ENCODE peak calls at places on chromosome 4, in nine cellular contexts. One of them, this sample, is unnamed.

GRCh38 chr4:2671267-2671895 is 84.8 kb downstream of the TNIP2 start:
- DNase-seq in left cardiac atrium: no peak
- DNase-seq in naive thymus-derived CD8-positive, alpha-beta T cell: no peak
- DNase-seq in activated naive CD8-positive, alpha-beta T cell treated with anti-CD3 and anti-CD28 coated beads for 36 hours: no peak
- DNase-seq in adrenal gland: peak
- DNase-seq in stimulated activated naive CD8-positive, alpha-beta T cell treated with anti-CD3 and anti-CD28 coated beads, Interleukin-15, Interleukin-2, amounts not matched to agents 100 U/mL and 50 U/mL, for 24 hours: no peak
- DNase-seq in pons: peak
- DNase-seq in kidney epithelial cell: peak
- DNase-seq in AG04450: no peak
- DNase-seq in this sample: no peak

GRCh38 chr4:8507624-8508023 is 67.0 kb downstream of the TRMT44 start:
- DNase-seq in activated naive CD8-positive, alpha-beta T cell treated with anti-CD3 and anti-CD28 coated beads for 36 hours: no peak
- DNase-seq in adrenal gland: no peak
- DNase-seq in naive thymus-derived CD8-positive, alpha-beta T cell: no peak
- DNase-seq in kidney epithelial cell: no peak
- DNase-seq in left cardiac atrium: no peak
- DNase-seq in pons: no peak
- DNase-seq in stimulated activated naive CD8-positive, alpha-beta T cell treated with anti-CD3 and anti-CD28 coated beads, Interleukin-15, Interleukin-2, amounts not matched to agents 100 U/mL and 50 U/mL, for 24 hours: no peak
- DNase-seq in AG04450: no peak
- DNase-seq in this sample: no peak

GRCh38 chr4:109658871-109659410 is 44.3 kb downstream of the CASP6 start:
- DNase-seq in AG04450: no peak
- DNase-seq in stimulated activated naive CD8-positive, alpha-beta T cell treated with anti-CD3 and anti-CD28 coated beads, Interleukin-15, Interleukin-2, amounts not matched to agents 100 U/mL and 50 U/mL, for 24 hours: no peak
- DNase-seq in left cardiac atrium: no peak
- DNase-seq in pons: peak
- DNase-seq in kidney epithelial cell: no peak
- DNase-seq in naive thymus-derived CD8-positive, alpha-beta T cell: peak
- DNase-seq in activated naive CD8-positive, alpha-beta T cell treated with anti-CD3 and anti-CD28 coated beads for 36 hours: no peak
- DNase-seq in adrenal gland: no peak
- DNase-seq in this sample: no peak

GRCh38 chr4:81839347-81840042 is 367.8 kb upstream of the RASGEF1B start:
- DNase-seq in AG04450: no peak
- DNase-seq in activated naive CD8-positive, alpha-beta T cell treated with anti-CD3 and anti-CD28 coated beads for 36 hours: no peak
- DNase-seq in kidney epithelial cell: peak
- DNase-seq in stimulated activated naive CD8-positive, alpha-beta T cell treated with anti-CD3 and anti-CD28 coated beads, Interleukin-15, Interleukin-2, amounts not matched to agents 100 U/mL and 50 U/mL, for 24 hours: no peak
- DNase-seq in pons: peak
- DNase-seq in naive thymus-derived CD8-positive, alpha-beta T cell: no peak
- DNase-seq in adrenal gland: no peak
- DNase-seq in left cardiac atrium: no peak
- DNase-seq in this sample: no peak

GRCh38 chr4:174262624-174263444 is 20.6 kb downstream of the FBXO8 start:
- DNase-seq in pons: no peak
- DNase-seq in adrenal gland: no peak
- DNase-seq in naive thymus-derived CD8-positive, alpha-beta T cell: no peak
- DNase-seq in AG04450: no peak
- DNase-seq in stimulated activated naive CD8-positive, alpha-beta T cell treated with anti-CD3 and anti-CD28 coated beads, Interleukin-15, Interleukin-2, amounts not matched to agents 100 U/mL and 50 U/mL, for 24 hours: no peak
- DNase-seq in left cardiac atrium: no peak
- DNase-seq in activated naive CD8-positive, alpha-beta T cell treated with anti-CD3 and anti-CD28 coated beads for 36 hours: no peak
- DNase-seq in kidney epithelial cell: no peak
- DNase-seq in this sample: no peak

GRCh38 chr4:75545526-75545925 is 10.3 kb upstream of the ODAPH start:
- DNase-seq in activated naive CD8-positive, alpha-beta T cell treated with anti-CD3 and anti-CD28 coated beads for 36 hours: no peak
- DNase-seq in kidney epithelial cell: no peak
- DNase-seq in pons: no peak
- DNase-seq in AG04450: no peak
- DNase-seq in left cardiac atrium: no peak
- DNase-seq in adrenal gland: no peak
- DNase-seq in stimulated activated naive CD8-positive, alpha-beta T cell treated with anti-CD3 and anti-CD28 coated beads, Interleukin-15, Interleukin-2, amounts not matched to agents 100 U/mL and 50 U/mL, for 24 hours: no peak
- DNase-seq in naive thymus-derived CD8-positive, alpha-beta T cell: no peak
- DNase-seq in this sample: no peak

GRCh38 chr4:45569619-45570018 is 554.2 kb downstream of the GABRG1 start:
- DNase-seq in adrenal gland: no peak
- DNase-seq in pons: no peak
- DNase-seq in naive thymus-derived CD8-positive, alpha-beta T cell: no peak
- DNase-seq in kidney epithelial cell: no peak
- DNase-seq in AG04450: no peak
- DNase-seq in activated naive CD8-positive, alpha-beta T cell treated with anti-CD3 and anti-CD28 coated beads for 36 hours: no peak
- DNase-seq in left cardiac atrium: no peak
- DNase-seq in stimulated activated naive CD8-positive, alpha-beta T cell treated with anti-CD3 and anti-CD28 coated beads, Interleukin-15, Interleukin-2, amounts not matched to agents 100 U/mL and 50 U/mL, for 24 hours: no peak
- DNase-seq in this sample: no peak

GRCh38 chr4:48939785-48940184 is 33.2 kb upstream of the OCIAD2 start:
- DNase-seq in naive thymus-derived CD8-positive, alpha-beta T cell: no peak
- DNase-seq in pons: no peak
- DNase-seq in left cardiac atrium: no peak
- DNase-seq in stimulated activated naive CD8-positive, alpha-beta T cell treated with anti-CD3 and anti-CD28 coated beads, Interleukin-15, Interleukin-2, amounts not matched to agents 100 U/mL and 50 U/mL, for 24 hours: no peak
- DNase-seq in AG04450: peak
- DNase-seq in activated naive CD8-positive, alpha-beta T cell treated with anti-CD3 and anti-CD28 coated beads for 36 hours: no peak
- DNase-seq in kidney epithelial cell: peak
- DNase-seq in adrenal gland: peak
- DNase-seq in this sample: no peak

GRCh38 chr4:138992676-138993075 is 22.9 kb upstream of the NOCT start:
- DNase-seq in adrenal gland: no peak
- DNase-seq in pons: no peak
- DNase-seq in kidney epithelial cell: no peak
- DNase-seq in activated naive CD8-positive, alpha-beta T cell treated with anti-CD3 and anti-CD28 coated beads for 36 hours: no peak
- DNase-seq in naive thymus-derived CD8-positive, alpha-beta T cell: no peak
- DNase-seq in left cardiac atrium: no peak
- DNase-seq in AG04450: no peak
- DNase-seq in stimulated activated naive CD8-positive, alpha-beta T cell treated with anti-CD3 and anti-CD28 coated beads, Interleukin-15, Interleukin-2, amounts not matched to agents 100 U/mL and 50 U/mL, for 24 hours: no peak
- DNase-seq in this sample: no peak

GRCh38 chr4:88382621-88383020 is 4.0 kb downstream of the HERC6 start:
- DNase-seq in pons: no peak
- DNase-seq in stimulated activated naive CD8-positive, alpha-beta T cell treated with anti-CD3 and anti-CD28 coated beads, Interleukin-15, Interleukin-2, amounts not matched to agents 100 U/mL and 50 U/mL, for 24 hours: peak
- DNase-seq in naive thymus-derived CD8-positive, alpha-beta T cell: peak
- DNase-seq in left cardiac atrium: no peak
- DNase-seq in adrenal gland: no peak
- DNase-seq in kidney epithelial cell: no peak
- DNase-seq in activated naive CD8-positive, alpha-beta T cell treated with anti-CD3 and anti-CD28 coated beads for 36 hours: peak
- DNase-seq in AG04450: no peak
- DNase-seq in this sample: no peak

GRCh38 chr4:104490096-104490769 is 4.5 kb downstream of the CXXC4 start:
- DNase-seq in stimulated activated naive CD8-positive, alpha-beta T cell treated with anti-CD3 and anti-CD28 coated beads, Interleukin-15, Interleukin-2, amounts not matched to agents 100 U/mL and 50 U/mL, for 24 hours: peak
- DNase-seq in activated naive CD8-positive, alpha-beta T cell treated with anti-CD3 and anti-CD28 coated beads for 36 hours: peak
- DNase-seq in naive thymus-derived CD8-positive, alpha-beta T cell: no peak
- DNase-seq in kidney epithelial cell: no peak
- DNase-seq in left cardiac atrium: no peak
- DNase-seq in adrenal gland: no peak
- DNase-seq in AG04450: no peak
- DNase-seq in pons: peak
- DNase-seq in this sample: peak

GRCh38 chr4:168781341-168781740 is 228.7 kb downstream of the CBR4 start:
- DNase-seq in pons: no peak
- DNase-seq in adrenal gland: no peak
- DNase-seq in stimulated activated naive CD8-positive, alpha-beta T cell treated with anti-CD3 and anti-CD28 coated beads, Interleukin-15, Interleukin-2, amounts not matched to agents 100 U/mL and 50 U/mL, for 24 hours: no peak
- DNase-seq in activated naive CD8-positive, alpha-beta T cell treated with anti-CD3 and anti-CD28 coated beads for 36 hours: no peak
- DNase-seq in left cardiac atrium: no peak
- DNase-seq in AG04450: no peak
- DNase-seq in kidney epithelial cell: no peak
- DNase-seq in naive thymus-derived CD8-positive, alpha-beta T cell: no peak
- DNase-seq in this sample: no peak

GRCh38 chr4:153438916-153439756 is 27.0 kb upstream of the TMEM131L start:
- DNase-seq in activated naive CD8-positive, alpha-beta T cell treated with anti-CD3 and anti-CD28 coated beads for 36 hours: peak
- DNase-seq in kidney epithelial cell: no peak
- DNase-seq in naive thymus-derived CD8-positive, alpha-beta T cell: peak
- DNase-seq in left cardiac atrium: no peak
- DNase-seq in AG04450: no peak
- DNase-seq in adrenal gland: no peak
- DNase-seq in stimulated activated naive CD8-positive, alpha-beta T cell treated with anti-CD3 and anti-CD28 coated beads, Interleukin-15, Interleukin-2, amounts not matched to agents 100 U/mL and 50 U/mL, for 24 hours: peak
- DNase-seq in pons: no peak
- DNase-seq in this sample: no peak

GRCh38 chr4:88104902-88105610 is 53.4 kb downstream of the ABCG2 start:
- DNase-seq in naive thymus-derived CD8-positive, alpha-beta T cell: no peak
- DNase-seq in AG04450: peak
- DNase-seq in adrenal gland: no peak
- DNase-seq in kidney epithelial cell: peak
- DNase-seq in stimulated activated naive CD8-positive, alpha-beta T cell treated with anti-CD3 and anti-CD28 coated beads, Interleukin-15, Interleukin-2, amounts not matched to agents 100 U/mL and 50 U/mL, for 24 hours: no peak
- DNase-seq in activated naive CD8-positive, alpha-beta T cell treated with anti-CD3 and anti-CD28 coated beads for 36 hours: no peak
- DNase-seq in pons: no peak
- DNase-seq in left cardiac atrium: no peak
- DNase-seq in this sample: no peak

GRCh38 chr4:48017108-48017527 is 546 bp downstream of the NIPAL1 start:
- DNase-seq in left cardiac atrium: peak
- DNase-seq in pons: no peak
- DNase-seq in adrenal gland: peak
- DNase-seq in AG04450: no peak
- DNase-seq in naive thymus-derived CD8-positive, alpha-beta T cell: peak
- DNase-seq in stimulated activated naive CD8-positive, alpha-beta T cell treated with anti-CD3 and anti-CD28 coated beads, Interleukin-15, Interleukin-2, amounts not matched to agents 100 U/mL and 50 U/mL, for 24 hours: peak
- DNase-seq in kidney epithelial cell: peak
- DNase-seq in activated naive CD8-positive, alpha-beta T cell treated with anti-CD3 and anti-CD28 coated beads for 36 hours: peak
- DNase-seq in this sample: peak

GRCh38 chr4:93168053-93168452 is 660.5 kb upstream of the ATOH1 start:
- DNase-seq in kidney epithelial cell: no peak
- DNase-seq in left cardiac atrium: no peak
- DNase-seq in AG04450: no peak
- DNase-seq in activated naive CD8-positive, alpha-beta T cell treated with anti-CD3 and anti-CD28 coated beads for 36 hours: no peak
- DNase-seq in naive thymus-derived CD8-positive, alpha-beta T cell: no peak
- DNase-seq in pons: no peak
- DNase-seq in adrenal gland: no peak
- DNase-seq in stimulated activated naive CD8-positive, alpha-beta T cell treated with anti-CD3 and anti-CD28 coated beads, Interleukin-15, Interleukin-2, amounts not matched to agents 100 U/mL and 50 U/mL, for 24 hours: no peak
- DNase-seq in this sample: no peak

GRCh38 chr4:168722391-168722790 is 225.5 kb downstream of the PALLD start:
- DNase-seq in adrenal gland: no peak
- DNase-seq in left cardiac atrium: no peak
- DNase-seq in activated naive CD8-positive, alpha-beta T cell treated with anti-CD3 and anti-CD28 coated beads for 36 hours: no peak
- DNase-seq in kidney epithelial cell: no peak
- DNase-seq in AG04450: no peak
- DNase-seq in naive thymus-derived CD8-positive, alpha-beta T cell: no peak
- DNase-seq in stimulated activated naive CD8-positive, alpha-beta T cell treated with anti-CD3 and anti-CD28 coated beads, Interleukin-15, Interleukin-2, amounts not matched to agents 100 U/mL and 50 U/mL, for 24 hours: no peak
- DNase-seq in pons: no peak
- DNase-seq in this sample: no peak

GRCh38 chr4:99715286-99715685 is 57.7 kb upstream of the C4orf54 start:
- DNase-seq in AG04450: no peak
- DNase-seq in kidney epithelial cell: no peak
- DNase-seq in stimulated activated naive CD8-positive, alpha-beta T cell treated with anti-CD3 and anti-CD28 coated beads, Interleukin-15, Interleukin-2, amounts not matched to agents 100 U/mL and 50 U/mL, for 24 hours: no peak
- DNase-seq in adrenal gland: no peak
- DNase-seq in activated naive CD8-positive, alpha-beta T cell treated with anti-CD3 and anti-CD28 coated beads for 36 hours: no peak
- DNase-seq in naive thymus-derived CD8-positive, alpha-beta T cell: no peak
- DNase-seq in pons: no peak
- DNase-seq in left cardiac atrium: no peak
- DNase-seq in this sample: no peak

GRCh38 chr4:172362569-172362968 is 549.4 kb downstream of the GALNTL6 start:
- DNase-seq in left cardiac atrium: no peak
- DNase-seq in AG04450: no peak
- DNase-seq in kidney epithelial cell: no peak
- DNase-seq in stimulated activated naive CD8-positive, alpha-beta T cell treated with anti-CD3 and anti-CD28 coated beads, Interleukin-15, Interleukin-2, amounts not matched to agents 100 U/mL and 50 U/mL, for 24 hours: no peak
- DNase-seq in adrenal gland: no peak
- DNase-seq in activated naive CD8-positive, alpha-beta T cell treated with anti-CD3 and anti-CD28 coated beads for 36 hours: no peak
- DNase-seq in naive thymus-derived CD8-positive, alpha-beta T cell: no peak
- DNase-seq in pons: no peak
- DNase-seq in this sample: no peak

GRCh38 chr4:148355442-148356123 is 86.6 kb downstream of the NR3C2 start:
- DNase-seq in kidney epithelial cell: no peak
- DNase-seq in pons: no peak
- DNase-seq in naive thymus-derived CD8-positive, alpha-beta T cell: no peak
- DNase-seq in AG04450: no peak
- DNase-seq in activated naive CD8-positive, alpha-beta T cell treated with anti-CD3 and anti-CD28 coated beads for 36 hours: no peak
- DNase-seq in adrenal gland: no peak
- DNase-seq in left cardiac atrium: peak
- DNase-seq in stimulated activated naive CD8-positive, alpha-beta T cell treated with anti-CD3 and anti-CD28 coated beads, Interleukin-15, Interleukin-2, amounts not matched to agents 100 U/mL and 50 U/mL, for 24 hours: no peak
- DNase-seq in this sample: no peak

GRCh38 chr4:132065940-132066495 is 1083.1 kb upstream of the PCDH10 start:
- DNase-seq in stimulated activated naive CD8-positive, alpha-beta T cell treated with anti-CD3 and anti-CD28 coated beads, Interleukin-15, Interleukin-2, amounts not matched to agents 100 U/mL and 50 U/mL, for 24 hours: no peak
- DNase-seq in adrenal gland: no peak
- DNase-seq in activated naive CD8-positive, alpha-beta T cell treated with anti-CD3 and anti-CD28 coated beads for 36 hours: no peak
- DNase-seq in kidney epithelial cell: no peak
- DNase-seq in pons: no peak
- DNase-seq in naive thymus-derived CD8-positive, alpha-beta T cell: no peak
- DNase-seq in left cardiac atrium: no peak
- DNase-seq in AG04450: peak
- DNase-seq in this sample: no peak

GRCh38 chr4:19214591-19214990 is 1037.1 kb upstream of the SLIT2 start:
- DNase-seq in pons: no peak
- DNase-seq in kidney epithelial cell: no peak
- DNase-seq in activated naive CD8-positive, alpha-beta T cell treated with anti-CD3 and anti-CD28 coated beads for 36 hours: no peak
- DNase-seq in naive thymus-derived CD8-positive, alpha-beta T cell: no peak
- DNase-seq in AG04450: no peak
- DNase-seq in left cardiac atrium: no peak
- DNase-seq in adrenal gland: no peak
- DNase-seq in stimulated activated naive CD8-positive, alpha-beta T cell treated with anti-CD3 and anti-CD28 coated beads, Interleukin-15, Interleukin-2, amounts not matched to agents 100 U/mL and 50 U/mL, for 24 hours: no peak
- DNase-seq in this sample: no peak

GRCh38 chr4:158020175-158020574 is 152.7 kb downstream of the GASK1B start:
- DNase-seq in naive thymus-derived CD8-positive, alpha-beta T cell: no peak
- DNase-seq in activated naive CD8-positive, alpha-beta T cell treated with anti-CD3 and anti-CD28 coated beads for 36 hours: no peak
- DNase-seq in stimulated activated naive CD8-positive, alpha-beta T cell treated with anti-CD3 and anti-CD28 coated beads, Interleukin-15, Interleukin-2, amounts not matched to agents 100 U/mL and 50 U/mL, for 24 hours: no peak
- DNase-seq in left cardiac atrium: no peak
- DNase-seq in pons: peak
- DNase-seq in adrenal gland: no peak
- DNase-seq in kidney epithelial cell: peak
- DNase-seq in AG04450: peak
- DNase-seq in this sample: no peak

GRCh38 chr4:56261027-56261426 is 126.3 kb downstream of the AASDH start:
- DNase-seq in left cardiac atrium: no peak
- DNase-seq in kidney epithelial cell: no peak
- DNase-seq in pons: no peak
- DNase-seq in activated naive CD8-positive, alpha-beta T cell treated with anti-CD3 and anti-CD28 coated beads for 36 hours: peak
- DNase-seq in naive thymus-derived CD8-positive, alpha-beta T cell: peak
- DNase-seq in stimulated activated naive CD8-positive, alpha-beta T cell treated with anti-CD3 and anti-CD28 coated beads, Interleukin-15, Interleukin-2, amounts not matched to agents 100 U/mL and 50 U/mL, for 24 hours: peak
- DNase-seq in adrenal gland: no peak
- DNase-seq in AG04450: no peak
- DNase-seq in this sample: no peak

GRCh38 chr4:38733663-38734062 is 49.1 kb downstream of the TLR10 start:
- DNase-seq in naive thymus-derived CD8-positive, alpha-beta T cell: no peak
- DNase-seq in pons: no peak
- DNase-seq in left cardiac atrium: no peak
- DNase-seq in stimulated activated naive CD8-positive, alpha-beta T cell treated with anti-CD3 and anti-CD28 coated beads, Interleukin-15, Interleukin-2, amounts not matched to agents 100 U/mL and 50 U/mL, for 24 hours: no peak
- DNase-seq in AG04450: no peak
- DNase-seq in adrenal gland: no peak
- DNase-seq in kidney epithelial cell: no peak
- DNase-seq in activated naive CD8-positive, alpha-beta T cell treated with anti-CD3 and anti-CD28 coated beads for 36 hours: no peak
- DNase-seq in this sample: no peak

GRCh38 chr4:40874902-40875301 is 125.1 kb downstream of the NSUN7 start:
- DNase-seq in stimulated activated naive CD8-positive, alpha-beta T cell treated with anti-CD3 and anti-CD28 coated beads, Interleukin-15, Interleukin-2, amounts not matched to agents 100 U/mL and 50 U/mL, for 24 hours: no peak
- DNase-seq in left cardiac atrium: no peak
- DNase-seq in pons: no peak
- DNase-seq in kidney epithelial cell: no peak
- DNase-seq in naive thymus-derived CD8-positive, alpha-beta T cell: no peak
- DNase-seq in adrenal gland: no peak
- DNase-seq in activated naive CD8-positive, alpha-beta T cell treated with anti-CD3 and anti-CD28 coated beads for 36 hours: no peak
- DNase-seq in AG04450: no peak
- DNase-seq in this sample: no peak

GRCh38 chr4:140066031-140066930 is 87.7 kb downstream of the MAML3 start:
- DNase-seq in stimulated activated naive CD8-positive, alpha-beta T cell treated with anti-CD3 and anti-CD28 coated beads, Interleukin-15, Interleukin-2, amounts not matched to agents 100 U/mL and 50 U/mL, for 24 hours: no peak
- DNase-seq in kidney epithelial cell: no peak
- DNase-seq in left cardiac atrium: no peak
- DNase-seq in naive thymus-derived CD8-positive, alpha-beta T cell: no peak
- DNase-seq in pons: no peak
- DNase-seq in activated naive CD8-positive, alpha-beta T cell treated with anti-CD3 and anti-CD28 coated beads for 36 hours: no peak
- DNase-seq in adrenal gland: no peak
- DNase-seq in AG04450: no peak
- DNase-seq in this sample: no peak

GRCh38 chr4:174217273-174218126 is 66.0 kb downstream of the FBXO8 start:
- DNase-seq in pons: no peak
- DNase-seq in adrenal gland: peak
- DNase-seq in left cardiac atrium: peak
- DNase-seq in activated naive CD8-positive, alpha-beta T cell treated with anti-CD3 and anti-CD28 coated beads for 36 hours: no peak
- DNase-seq in kidney epithelial cell: no peak
- DNase-seq in naive thymus-derived CD8-positive, alpha-beta T cell: no peak
- DNase-seq in stimulated activated naive CD8-positive, alpha-beta T cell treated with anti-CD3 and anti-CD28 coated beads, Interleukin-15, Interleukin-2, amounts not matched to agents 100 U/mL and 50 U/mL, for 24 hours: peak
- DNase-seq in AG04450: no peak
- DNase-seq in this sample: peak

GRCh38 chr4:99468891-99469290 is 33.7 kb upstream of the ADH7 start:
- DNase-seq in adrenal gland: no peak
- DNase-seq in activated naive CD8-positive, alpha-beta T cell treated with anti-CD3 and anti-CD28 coated beads for 36 hours: no peak
- DNase-seq in pons: no peak
- DNase-seq in kidney epithelial cell: no peak
- DNase-seq in stimulated activated naive CD8-positive, alpha-beta T cell treated with anti-CD3 and anti-CD28 coated beads, Interleukin-15, Interleukin-2, amounts not matched to agents 100 U/mL and 50 U/mL, for 24 hours: no peak
- DNase-seq in AG04450: no peak
- DNase-seq in naive thymus-derived CD8-positive, alpha-beta T cell: no peak
- DNase-seq in left cardiac atrium: no peak
- DNase-seq in this sample: no peak

This sample was measured in ovary.